ENCODE peak calls at places on chromosomes 12 and 14, in nine cellular contexts. K is right cardiac atrium, R is aorta, Z is astrocyte, G is left ventricle myocardium inferior, U is stomach, O is Panc1, T is left lung, C is fibroblast of lung. B is an unnamed sample.

GRCh38 chr12:4386756-4387155 is 7.2 kb upstream of the FGF23 start:
- DNase-seq in O (no peak), R (no peak), U (no peak), T (no peak), K (no peak), G (no peak), C (no peak), Z (no peak), B (no peak)

GRCh38 chr12:85951823-85952222 is 77.7 kb downstream of the NTS start:
- DNase-seq in G (no peak), K (no peak), O (peak; percentile 10), C (peak; percentile 9), R (no peak), U (no peak), Z (peak; percentile 3), T (no peak), B (no peak)

GRCh38 chr14:39275395-39275794 is 41.7 kb downstream of the MIA2 start:
- DNase-seq in O (no peak), C (no peak), Z (no peak), K (no peak), G (no peak), T (no peak), R (no peak), U (no peak), B (no peak)

GRCh38 chr12:107027304-107028053 is 40.5 kb upstream of the MTERF2 start:
- DNase-seq in G (no peak), O (peak; percentile 5), R (no peak), C (peak; percentile 95), Z (peak; percentile 96), K (no peak), U (no peak), T (no peak), B (peak; percentile 56)

GRCh38 chr12:92025462-92026207 is 120.0 kb downstream of the BTG1 start:
- DNase-seq in G (no peak), R (no peak), Z (no peak), K (no peak), C (no peak), U (no peak), O (no peak), T (no peak), B (no peak)

GRCh38 chr12:124374147-124374546 is 79.3 kb downstream of the RFLNA start:
- DNase-seq in C (no peak), R (no peak), Z (no peak), O (no peak), G (no peak), T (no peak), K (no peak), U (no peak), B (no peak)

GRCh38 chr14:81209187-81209836 is 11.4 kb downstream of the GTF2A1 start:
- DNase-seq in R (no peak), G (no peak), C (no peak), O (no peak), U (no peak), T (no peak), K (no peak), Z (no peak), B (no peak)

GRCh38 chr14:43872222-43872621 is 634.9 kb downstream of the FSCB start:
- DNase-seq in T (no peak), C (no peak), G (no peak), Z (no peak), U (no peak), K (no peak), O (no peak), R (no peak), B (no peak)

GRCh38 chr14:85528882-85529585 is 910 bp upstream of the FLRT2 start:
- DNase-seq in C (peak; percentile 84), T (no peak), R (no peak), K (peak; percentile 54), Z (peak; percentile 77), U (no peak), G (no peak), O (no peak), B (peak; percentile 83)

GRCh38 chr12:51766067-51766466 is 82.5 kb downstream of the FIGNL2 start:
- DNase-seq in U (no peak), Z (no peak), C (no peak), O (no peak), R (no peak), G (no peak), K (no peak), T (no peak), B (no peak)

GRCh38 chr12:132606466-132606865 is 3.9 kb downstream of the LRCOL1 start:
- DNase-seq in K (peak; percentile 2), U (no peak), R (no peak), T (no peak), C (no peak), O (no peak), Z (no peak), G (no peak), B (no peak)

GRCh38 chr12:84159245-84159644 is 753.4 kb downstream of the SLC6A15 start:
- DNase-seq in K (no peak), C (no peak), R (no peak), U (no peak), O (no peak), T (no peak), Z (no peak), G (no peak), B (no peak)

GRCh38 chr12:115872919-115873357 is 404.6 kb downstream of the MED13L start:
- DNase-seq in O (no peak), Z (no peak), C (no peak), K (no peak), G (no peak), T (no peak), R (no peak), U (peak; percentile 70), B (no peak)

GRCh38 chr12:54134850-54135249 is 53.9 kb downstream of the SMUG1 start:
- DNase-seq in T (no peak), K (no peak), G (no peak), Z (no peak), O (no peak), R (no peak), C (no peak), U (no peak), B (no peak)

GRCh38 chr12:30678221-30678620 is 17.4 kb downstream of the IPO8 start:
- DNase-seq in C (no peak), G (no peak), U (no peak), R (no peak), K (no peak), Z (no peak), O (no peak), T (no peak), B (no peak)

GRCh38 chr12:123384994-123385376 is 1.1 kb downstream of the KMT5A start:
- DNase-seq in T (no peak), R (no peak), Z (peak; percentile 53), U (no peak), G (no peak), C (peak; percentile 63), O (no peak), K (no peak), B (no peak)

DNA sequence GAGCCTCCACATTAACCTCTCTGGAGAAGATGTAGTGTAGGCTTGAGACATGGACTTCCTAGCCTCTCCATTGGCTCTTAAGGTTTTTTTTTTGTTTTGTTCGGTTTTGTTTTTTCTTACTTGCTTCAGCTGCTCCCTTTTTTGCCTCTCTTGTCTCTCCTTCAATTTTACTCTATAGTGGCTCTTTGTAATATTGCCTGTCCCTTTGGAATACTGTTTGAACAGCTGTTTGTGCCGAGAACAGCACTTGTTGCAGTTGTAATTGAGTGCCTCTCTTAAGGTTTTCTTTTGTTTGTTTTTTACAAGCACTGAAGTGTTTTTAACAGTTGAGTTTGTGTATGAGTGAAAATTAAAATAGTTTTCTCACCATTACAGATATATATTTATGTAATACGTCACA is 567.7 kb downstream of the LRFN5 start:
- DNase-seq in C (no peak), G (no peak), Z (no peak), R (no peak), T (no peak), O (no peak), K (no peak), U (no peak), B (no peak)
- H3K4me1 ChIP-seq in C (no peaks in the 10 kb centered on the region), G (no peaks in the 10 kb centered on the region), Z (no peaks in the 10 kb centered on the region), R (no peaks in the 10 kb centered on the region), T (no peaks in the 10 kb centered on the region), O (no peaks in the 10 kb centered on the region), K (no peaks in the 10 kb centered on the region), U (no peaks in the 10 kb centered on the region), B (no peaks in the 10 kb centered on the region)

DNA sequence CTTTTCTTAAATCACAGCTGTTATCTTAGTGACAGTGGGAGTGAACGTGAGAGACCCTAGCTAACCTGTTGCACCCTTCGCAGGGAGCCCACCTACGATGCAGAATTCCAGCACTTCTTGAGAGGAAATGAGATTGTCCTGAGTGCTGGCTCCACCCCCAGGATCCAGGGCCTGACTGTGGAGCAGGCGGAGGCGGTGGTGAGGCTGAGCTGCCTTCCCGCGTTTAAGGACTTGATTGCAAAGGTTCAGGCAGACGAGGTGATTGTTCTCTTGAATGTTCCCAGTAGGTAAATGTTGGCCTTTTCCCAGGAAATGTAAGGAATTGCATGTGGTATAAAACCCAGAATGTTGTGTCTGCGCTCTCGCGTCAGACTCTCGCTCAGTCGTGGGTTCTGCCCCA is 46.7 kb downstream of the HSP90AA1 start:
- DNase-seq in R (no peak), C (no peak), Z (no peak), T (no peak), G (no peak), K (peak; percentile 29), U (no peak), O (no peak), B (no peak)
- H3K4me1 ChIP-seq in R (no peaks in the 10 kb centered on the region), C (no peaks in the 10 kb centered on the region), Z (no peaks in the 10 kb centered on the region), T (no peaks in the 10 kb centered on the region), G (peaks cover 23% of the 10 kb centered on the region), K (no peaks in the 10 kb centered on the region), U (no peaks in the 10 kb centered on the region), O (no peaks in the 10 kb centered on the region), B (no peaks in the 10 kb centered on the region)

GRCh38 chr12:75954749-75955148 is 76.8 kb downstream of the PHLDA1 start:
- DNase-seq in C (no peak), U (no peak), G (no peak), Z (no peak), T (no peak), O (no peak), R (no peak), K (no peak), B (no peak)
- H3K4me1 ChIP-seq in C (peaks cover 25% of the 10 kb centered on the region), U (peaks cover 34% of the 10 kb centered on the region), G (peaks cover 47% of the 10 kb centered on the region), Z (peaks cover 32% of the 10 kb centered on the region), T (peaks cover 36% of the 10 kb centered on the region), O (peaks cover 61% of the 10 kb centered on the region), R (no peaks in the 10 kb centered on the region), K (peaks cover 3% of the 10 kb centered on the region), B (peaks cover 51% of the 10 kb centered on the region)

GRCh38 chr12:66044731-66045130 is 85.8 kb downstream of the LLPH start:
- DNase-seq in Z (peak; percentile 58), T (no peak), K (no peak), O (no peak), U (no peak), G (no peak), R (no peak), C (peak; percentile 72), B (no peak)

GRCh38 chr12:66048218-66048842 is 82.2 kb downstream of the LLPH start:
- DNase-seq in U (no peak), K (no peak), O (no peak), Z (no peak), G (no peak), T (no peak), C (no peak), R (no peak), B (no peak)

GRCh38 chr12:66043035-66043434 is 87.5 kb downstream of the LLPH start:
- DNase-seq in T (no peak), K (no peak), G (no peak), O (no peak), U (no peak), Z (no peak), R (no peak), C (no peak), B (no peak)

GRCh38 chr12:66048843-66049537 is 81.6 kb downstream of the LLPH start:
- DNase-seq in O (no peak), T (no peak), G (no peak), K (no peak), U (no peak), C (no peak), Z (no peak), R (no peak), B (no peak)

GRCh38 chr12:66045506-66045905 is 85.0 kb downstream of the LLPH start:
- DNase-seq in T (no peak), C (no peak), G (no peak), U (no peak), Z (no peak), K (no peak), O (no peak), R (no peak), B (no peak)
- H3K4me1 ChIP-seq in T (no peaks in the 10 kb centered on the region), C (peaks cover 10% of the 10 kb centered on the region), G (no peaks in the 10 kb centered on the region), U (no peaks in the 10 kb centered on the region), Z (peaks cover 9% of the 10 kb centered on the region), K (no peaks in the 10 kb centered on the region), O (no peaks in the 10 kb centered on the region), R (no peaks in the 10 kb centered on the region), B (peaks cover 11% of the 10 kb centered on the region)

B was measured in SJSA1.